ENCODE peak calls at places on chromosomes 7 and 10, in eight cellular contexts. One of them, this sample, is unnamed.

GRCh38 chr10:44569193-44570091 is 184.5 kb upstream of the CXCL12 start:
- DNase-seq in activated effector memory CD4-positive, alpha-beta T cell treated with anti-CD3 and anti-CD28 coated beads, Interleukin-2, amount 50 U/mL, for 16 hours: no peak
- DNase-seq in type B pancreatic cell: no peak
- DNase-seq in germinal center: no peak
- DNase-seq in ascending aorta: no peak
- DNase-seq in activated naive CD4-positive, alpha-beta T cell: no peak
- DNase-seq in left lobe of liver: no peak
- DNase-seq in A549: no peak
- DNase-seq in this sample: no peak

GRCh38 chr7:102044984-102045673 is 227.7 kb downstream of the CUX1 start:
- DNase-seq in type B pancreatic cell: peak
- DNase-seq in germinal center: no peak
- DNase-seq in activated naive CD4-positive, alpha-beta T cell: no peak
- DNase-seq in left lobe of liver: no peak
- DNase-seq in ascending aorta: no peak
- DNase-seq in activated effector memory CD4-positive, alpha-beta T cell treated with anti-CD3 and anti-CD28 coated beads, Interleukin-2, amount 50 U/mL, for 16 hours: no peak
- DNase-seq in A549: no peak
- DNase-seq in this sample: peak

GRCh38 chr10:15791816-15792524 is 68.3 kb downstream of the MINDY3 start:
- DNase-seq in A549: no peak
- DNase-seq in type B pancreatic cell: no peak
- DNase-seq in left lobe of liver: no peak
- DNase-seq in ascending aorta: no peak
- DNase-seq in activated naive CD4-positive, alpha-beta T cell: no peak
- DNase-seq in activated effector memory CD4-positive, alpha-beta T cell treated with anti-CD3 and anti-CD28 coated beads, Interleukin-2, amount 50 U/mL, for 16 hours: no peak
- DNase-seq in germinal center: no peak
- DNase-seq in this sample: no peak

GRCh38 chr10:63478564-63478963 is 12.8 kb upstream of the JMJD1C start:
- DNase-seq in left lobe of liver: no peak
- DNase-seq in A549: no peak
- DNase-seq in germinal center: no peak
- DNase-seq in ascending aorta: no peak
- DNase-seq in type B pancreatic cell: no peak
- DNase-seq in activated naive CD4-positive, alpha-beta T cell: no peak
- DNase-seq in activated effector memory CD4-positive, alpha-beta T cell treated with anti-CD3 and anti-CD28 coated beads, Interleukin-2, amount 50 U/mL, for 16 hours: no peak
- DNase-seq in this sample: no peak

GRCh38 chr10:112362833-112363232 is 11.1 kb upstream of the ACSL5 start:
- DNase-seq in activated naive CD4-positive, alpha-beta T cell: no peak
- DNase-seq in left lobe of liver: peak
- DNase-seq in activated effector memory CD4-positive, alpha-beta T cell treated with anti-CD3 and anti-CD28 coated beads, Interleukin-2, amount 50 U/mL, for 16 hours: peak
- DNase-seq in ascending aorta: no peak
- DNase-seq in germinal center: no peak
- DNase-seq in A549: no peak
- DNase-seq in type B pancreatic cell: no peak
- DNase-seq in this sample: no peak

GRCh38 chr7:1978656-1979590 is 253.8 kb downstream of the MAD1L1 start:
- DNase-seq in type B pancreatic cell: no peak
- DNase-seq in A549: no peak
- DNase-seq in germinal center: no peak
- DNase-seq in ascending aorta: no peak
- DNase-seq in activated effector memory CD4-positive, alpha-beta T cell treated with anti-CD3 and anti-CD28 coated beads, Interleukin-2, amount 50 U/mL, for 16 hours: peak
- DNase-seq in activated naive CD4-positive, alpha-beta T cell: no peak
- DNase-seq in left lobe of liver: no peak
- DNase-seq in this sample: no peak

GRCh38 chr7:142583424-142583823 is 165.8 kb upstream of the PRSS1 start:
- DNase-seq in activated effector memory CD4-positive, alpha-beta T cell treated with anti-CD3 and anti-CD28 coated beads, Interleukin-2, amount 50 U/mL, for 16 hours: peak
- DNase-seq in type B pancreatic cell: no peak
- DNase-seq in A549: peak
- DNase-seq in left lobe of liver: no peak
- DNase-seq in ascending aorta: no peak
- DNase-seq in activated naive CD4-positive, alpha-beta T cell: no peak
- DNase-seq in germinal center: no peak
- DNase-seq in this sample: no peak

GRCh38 chr7:17042211-17042610 is 160.4 kb upstream of the AGR3 start:
- DNase-seq in activated effector memory CD4-positive, alpha-beta T cell treated with anti-CD3 and anti-CD28 coated beads, Interleukin-2, amount 50 U/mL, for 16 hours: no peak
- DNase-seq in left lobe of liver: no peak
- DNase-seq in germinal center: no peak
- DNase-seq in A549: no peak
- DNase-seq in ascending aorta: no peak
- DNase-seq in activated naive CD4-positive, alpha-beta T cell: no peak
- DNase-seq in type B pancreatic cell: no peak
- DNase-seq in this sample: no peak

GRCh38 chr10:99316374-99316773 is 12.8 kb upstream of the CNNM1 start:
- DNase-seq in type B pancreatic cell: no peak
- DNase-seq in activated naive CD4-positive, alpha-beta T cell: no peak
- DNase-seq in A549: no peak
- DNase-seq in ascending aorta: no peak
- DNase-seq in activated effector memory CD4-positive, alpha-beta T cell treated with anti-CD3 and anti-CD28 coated beads, Interleukin-2, amount 50 U/mL, for 16 hours: no peak
- DNase-seq in germinal center: no peak
- DNase-seq in left lobe of liver: no peak
- DNase-seq in this sample: no peak

GRCh38 chr10:124294811-124295770 is 123.6 kb downstream of the OAT start:
- DNase-seq in ascending aorta: no peak
- DNase-seq in type B pancreatic cell: peak
- DNase-seq in activated naive CD4-positive, alpha-beta T cell: no peak
- DNase-seq in A549: no peak
- DNase-seq in germinal center: no peak
- DNase-seq in activated effector memory CD4-positive, alpha-beta T cell treated with anti-CD3 and anti-CD28 coated beads, Interleukin-2, amount 50 U/mL, for 16 hours: peak
- DNase-seq in left lobe of liver: peak
- DNase-seq in this sample: no peak

GRCh38 chr10:99709480-99710229 is 22.3 kb downstream of the COX15 start:
- DNase-seq in ascending aorta: no peak
- DNase-seq in left lobe of liver: no peak
- DNase-seq in germinal center: no peak
- DNase-seq in activated naive CD4-positive, alpha-beta T cell: no peak
- DNase-seq in A549: peak
- DNase-seq in type B pancreatic cell: no peak
- DNase-seq in activated effector memory CD4-positive, alpha-beta T cell treated with anti-CD3 and anti-CD28 coated beads, Interleukin-2, amount 50 U/mL, for 16 hours: no peak
- DNase-seq in this sample: no peak

GRCh38 chr7:107291434-107291833 is 122.6 kb downstream of the HBP1 start:
- DNase-seq in activated naive CD4-positive, alpha-beta T cell: no peak
- DNase-seq in ascending aorta: no peak
- DNase-seq in left lobe of liver: no peak
- DNase-seq in germinal center: no peak
- DNase-seq in activated effector memory CD4-positive, alpha-beta T cell treated with anti-CD3 and anti-CD28 coated beads, Interleukin-2, amount 50 U/mL, for 16 hours: no peak
- DNase-seq in type B pancreatic cell: no peak
- DNase-seq in A549: no peak
- DNase-seq in this sample: no peak

GRCh38 chr7:17552373-17552772 is 253.9 kb downstream of the AHR start:
- DNase-seq in germinal center: no peak
- DNase-seq in type B pancreatic cell: no peak
- DNase-seq in left lobe of liver: no peak
- DNase-seq in ascending aorta: no peak
- DNase-seq in activated naive CD4-positive, alpha-beta T cell: no peak
- DNase-seq in A549: no peak
- DNase-seq in activated effector memory CD4-positive, alpha-beta T cell treated with anti-CD3 and anti-CD28 coated beads, Interleukin-2, amount 50 U/mL, for 16 hours: no peak
- DNase-seq in this sample: no peak

GRCh38 chr10:107169516-107169915 is 5.0 kb upstream of the SORCS1 start:
- DNase-seq in germinal center: no peak
- DNase-seq in activated effector memory CD4-positive, alpha-beta T cell treated with anti-CD3 and anti-CD28 coated beads, Interleukin-2, amount 50 U/mL, for 16 hours: no peak
- DNase-seq in A549: no peak
- DNase-seq in type B pancreatic cell: no peak
- DNase-seq in activated naive CD4-positive, alpha-beta T cell: no peak
- DNase-seq in ascending aorta: no peak
- DNase-seq in left lobe of liver: no peak
- DNase-seq in this sample: no peak

GRCh38 chr7:156147771-156148504 is 335.7 kb upstream of the SHH start:
- DNase-seq in left lobe of liver: no peak
- DNase-seq in germinal center: no peak
- DNase-seq in ascending aorta: no peak
- DNase-seq in activated effector memory CD4-positive, alpha-beta T cell treated with anti-CD3 and anti-CD28 coated beads, Interleukin-2, amount 50 U/mL, for 16 hours: peak
- DNase-seq in activated naive CD4-positive, alpha-beta T cell: no peak
- DNase-seq in A549: no peak
- DNase-seq in type B pancreatic cell: no peak
- DNase-seq in this sample: no peak